ENCODE peak calls at places on chromosomes 12 and 14, in four cellular contexts. One of them, this sample, is unnamed.

GRCh38 chr14:89373185-89373584 is 43.8 kb downstream of the FOXN3 start:
- DNase-seq in fibroblast of the aortic adventitia: no peak
- DNase-seq in MCF 10A: peak; percentile 24
- DNase-seq in suprapubic skin: no peak
- DNase-seq in this sample: no peak

GRCh38 chr14:92914087-92914656 is 8.8 kb upstream of the CHGA start:
- DNase-seq in suprapubic skin: no peak
- DNase-seq in fibroblast of the aortic adventitia: peak; percentile 28
- DNase-seq in MCF 10A: peak; percentile 56
- DNase-seq in this sample: peak; percentile 60

GRCh38 chr12:95633671-95634465 is 82.6 kb upstream of the USP44 start:
- DNase-seq in fibroblast of the aortic adventitia: peak; percentile 71
- DNase-seq in MCF 10A: peak; percentile 83
- DNase-seq in suprapubic skin: no peak
- DNase-seq in this sample: no peak

GRCh38 chr12:32918890-32919791 is 22.6 kb upstream of the PKP2 start:
- DNase-seq in MCF 10A: peak; percentile 76
- DNase-seq in fibroblast of the aortic adventitia: peak; percentile 66
- DNase-seq in suprapubic skin: no peak
- DNase-seq in this sample: no peak

GRCh38 chr14:54322668-54323380 is 74.0 kb upstream of the CDKN3 start:
- DNase-seq in MCF 10A: no peak
- DNase-seq in suprapubic skin: no peak
- DNase-seq in fibroblast of the aortic adventitia: no peak
- DNase-seq in this sample: no peak

GRCh38 chr12:56150563-56150962 is 1.8 kb upstream of the MYL6B start:
- DNase-seq in MCF 10A: peak; percentile 40
- DNase-seq in suprapubic skin: no peak
- DNase-seq in fibroblast of the aortic adventitia: peak; percentile 63
- DNase-seq in this sample: no peak

GRCh38 chr14:104286086-104286485 is 147.7 kb downstream of the KIF26A start:
- DNase-seq in suprapubic skin: peak; percentile 46
- DNase-seq in fibroblast of the aortic adventitia: no peak
- DNase-seq in MCF 10A: no peak
- DNase-seq in this sample: no peak

GRCh38 chr14:97458302-97459137 is 661.3 kb downstream of the VRK1 start:
- DNase-seq in MCF 10A: no peak
- DNase-seq in suprapubic skin: peak; percentile 54
- DNase-seq in fibroblast of the aortic adventitia: no peak
- DNase-seq in this sample: no peak

GRCh38 chr14:71852201-71852600 is 80.0 kb upstream of the RGS6 start:
- DNase-seq in fibroblast of the aortic adventitia: no peak
- DNase-seq in MCF 10A: no peak
- DNase-seq in suprapubic skin: no peak
- DNase-seq in this sample: no peak

GRCh38 chr12:54413284-54414190 is 5.5 kb downstream of the ITGA5 start:
- DNase-seq in MCF 10A: no peak
- DNase-seq in suprapubic skin: peak; percentile 89
- DNase-seq in fibroblast of the aortic adventitia: no peak
- DNase-seq in this sample: no peak

GRCh38 chr12:131735863-131736806 is 25.2 kb downstream of the SFSWAP start:
- DNase-seq in MCF 10A: no peak
- DNase-seq in fibroblast of the aortic adventitia: no peak
- DNase-seq in suprapubic skin: no peak
- DNase-seq in this sample: no peak

DNA sequence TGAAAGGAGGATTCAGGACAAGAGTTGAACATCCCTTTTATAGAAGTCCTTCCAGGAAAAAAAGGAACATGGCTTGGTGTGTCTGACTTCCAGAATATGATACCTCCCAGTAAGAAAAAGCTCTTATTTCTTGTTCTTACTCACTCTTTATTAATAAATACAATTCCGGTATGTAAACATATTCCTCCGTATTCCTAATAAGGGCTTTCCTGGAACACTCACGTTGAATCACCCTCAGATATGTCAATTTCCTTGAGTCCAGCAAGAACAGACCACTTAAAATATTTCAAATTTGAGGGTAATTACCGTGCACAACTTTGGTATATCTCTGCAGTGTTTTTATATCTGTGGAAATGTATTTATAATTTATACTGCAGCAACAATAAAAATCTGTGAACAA is 385.6 kb downstream of the SYT1 start:
- DNase-seq in fibroblast of the aortic adventitia: no peak
- DNase-seq in suprapubic skin: no peak
- DNase-seq in MCF 10A: peak; percentile 36
- DNase-seq in this sample: no peak
- TF ChIP-seq CTCF in fibroblast of the aortic adventitia: no peak
- TF ChIP-seq CTCF in suprapubic skin: no peak
- TF ChIP-seq CTCF in MCF 10A: no peak
- TF ChIP-seq CTCF in this sample: no peak

GRCh38 chr12:65419284-65420072 is 141.0 kb downstream of the MSRB3 start:
- DNase-seq in fibroblast of the aortic adventitia: no peak
- DNase-seq in suprapubic skin: no peak
- DNase-seq in MCF 10A: no peak
- DNase-seq in this sample: no peak
- TF ChIP-seq CTCF in fibroblast of the aortic adventitia: no peak
- TF ChIP-seq CTCF in suprapubic skin: no peak
- TF ChIP-seq CTCF in MCF 10A: no peak
- TF ChIP-seq CTCF in this sample: no peak

DNA sequence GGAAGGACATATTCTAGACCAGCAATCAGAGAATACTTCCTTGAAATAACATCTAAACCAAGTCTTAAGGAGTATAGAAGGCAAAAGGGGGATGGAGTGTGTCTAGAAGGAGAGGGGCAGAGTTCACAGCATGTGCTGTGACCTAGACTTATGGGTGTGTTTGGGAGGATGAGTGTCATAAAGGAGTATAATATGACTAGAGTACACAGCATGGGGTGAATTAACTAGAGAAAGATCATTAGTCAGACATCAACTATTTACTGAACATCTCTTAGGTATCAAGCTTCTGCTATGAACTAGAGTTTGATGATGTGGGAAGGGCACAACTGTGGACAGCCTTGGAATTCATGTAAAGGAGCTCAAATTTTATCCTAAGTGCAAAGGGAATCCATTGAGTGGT is 686.2 kb downstream of the GALC start:
- DNase-seq in suprapubic skin: no peak
- DNase-seq in MCF 10A: no peak
- DNase-seq in fibroblast of the aortic adventitia: no peak
- DNase-seq in this sample: no peak
- TF ChIP-seq CTCF in suprapubic skin: no peak
- TF ChIP-seq CTCF in MCF 10A: no peak
- TF ChIP-seq CTCF in fibroblast of the aortic adventitia: no peak
- TF ChIP-seq CTCF in this sample: no peak

GRCh38 chr14:62347658-62348057 is 585.4 kb downstream of the SNAPC1 start:
- DNase-seq in MCF 10A: no peak
- DNase-seq in suprapubic skin: no peak
- DNase-seq in fibroblast of the aortic adventitia: no peak
- DNase-seq in this sample: no peak
- TF ChIP-seq CTCF in MCF 10A: no peak
- TF ChIP-seq CTCF in suprapubic skin: no peak
- TF ChIP-seq CTCF in fibroblast of the aortic adventitia: no peak
- TF ChIP-seq CTCF in this sample: no peak

GRCh38 chr12:94140556-94140955 is 7.8 kb upstream of the PLXNC1 start:
- DNase-seq in fibroblast of the aortic adventitia: no peak
- DNase-seq in MCF 10A: peak; percentile 34
- DNase-seq in suprapubic skin: no peak
- DNase-seq in this sample: no peak
- TF ChIP-seq CTCF in fibroblast of the aortic adventitia: no peak
- TF ChIP-seq CTCF in MCF 10A: no peak
- TF ChIP-seq CTCF in suprapubic skin: no peak
- TF ChIP-seq CTCF in this sample: peak; percentile 54

GRCh38 chr14:63852817-63853730 is at the start of gene SYNE2:
- DNase-seq in fibroblast of the aortic adventitia: peak; percentile 65
- DNase-seq in suprapubic skin: peak; percentile 81
- DNase-seq in MCF 10A: peak; percentile 77
- DNase-seq in this sample: peak; percentile 80
- TF ChIP-seq CTCF in fibroblast of the aortic adventitia: peak; percentile 14
- TF ChIP-seq CTCF in suprapubic skin: no peak
- TF ChIP-seq CTCF in MCF 10A: no peak
- TF ChIP-seq CTCF in this sample: peak; percentile 37

GRCh38 chr14:61470261-61470953 is 149.0 kb downstream of the PRKCH start:
- DNase-seq in suprapubic skin: no peak
- DNase-seq in fibroblast of the aortic adventitia: peak; percentile 97
- DNase-seq in MCF 10A: peak; percentile 98
- DNase-seq in this sample: no peak
- TF ChIP-seq CTCF in suprapubic skin: no peak
- TF ChIP-seq CTCF in fibroblast of the aortic adventitia: peak; percentile 43
- TF ChIP-seq CTCF in MCF 10A: peak; percentile 36
- TF ChIP-seq CTCF in this sample: no peak

GRCh38 chr14:30209136-30209535 is 281.5 kb upstream of the PRKD1 start:
- DNase-seq in suprapubic skin: no peak
- DNase-seq in MCF 10A: no peak
- DNase-seq in fibroblast of the aortic adventitia: no peak
- DNase-seq in this sample: no peak

GRCh38 chr14:30214014-30214413 is 286.4 kb upstream of the PRKD1 start:
- DNase-seq in suprapubic skin: no peak
- DNase-seq in MCF 10A: peak; percentile 41
- DNase-seq in fibroblast of the aortic adventitia: no peak
- DNase-seq in this sample: no peak

GRCh38 chr14:30210630-30211029 is 283.0 kb upstream of the PRKD1 start:
- DNase-seq in fibroblast of the aortic adventitia: peak; percentile 46
- DNase-seq in suprapubic skin: no peak
- DNase-seq in MCF 10A: peak; percentile 57
- DNase-seq in this sample: no peak

GRCh38 chr14:30211326-30211725 is 283.7 kb upstream of the PRKD1 start:
- DNase-seq in fibroblast of the aortic adventitia: peak; percentile 44
- DNase-seq in suprapubic skin: no peak
- DNase-seq in MCF 10A: peak; percentile 14
- DNase-seq in this sample: no peak

GRCh38 chr14:30214456-30215090 is 286.9 kb upstream of the PRKD1 start:
- DNase-seq in fibroblast of the aortic adventitia: peak; percentile 90
- DNase-seq in suprapubic skin: no peak
- DNase-seq in MCF 10A: peak; percentile 72
- DNase-seq in this sample: no peak
- TF ChIP-seq CTCF in fibroblast of the aortic adventitia: peak; percentile 64
- TF ChIP-seq CTCF in suprapubic skin: peak; percentile 27
- TF ChIP-seq CTCF in MCF 10A: peak; percentile 54
- TF ChIP-seq CTCF in this sample: peak; percentile 83

This sample was measured in progenitor cell of endocrine pancreas.